ENCODE peak calls at places on chromosomes 2 and 18, in ten cellular contexts. O is neural crest cell, T is mesothelial cell of epicardium, R is uterus, N is foreskin fibroblast, W is fibroblast of the aortic adventitia, K is coronary artery, A is AG04450, L is astrocyte of the spinal cord, I is right atrium auricular region. Y is an unnamed sample.

GRCh38 chr2:10909050-10909995 is 2.4 kb upstream of the KCNF1 start:
- DNase-seq in O (peak; percentile 60), T (peak; percentile 0), R (no peak), N (no peak), W (no peak), K (no peak), A (no peak), L (no peak), I (no peak), Y (no peak)

GRCh38 chr18:13892098-13892497 is 23.2 kb downstream of the MC2R start:
- DNase-seq in O (no peak), T (no peak), R (no peak), N (no peak), W (no peak), K (no peak), A (no peak), L (no peak), I (no peak), Y (no peak)

GRCh38 chr2:69692424-69692823 is 48.9 kb upstream of the AAK1 start:
- DNase-seq in O (no peak), T (no peak), R (no peak), N (peak; percentile 70), W (peak; percentile 58), K (no peak), A (no peak), L (peak; percentile 48), I (no peak), Y (no peak)

GRCh38 chr18:48837676-48838075 is 113.1 kb downstream of the SMAD7 start:
- DNase-seq in O (no peak), T (no peak), R (no peak), N (no peak), W (no peak), K (no peak), A (no peak), L (no peak), I (no peak), Y (no peak)

GRCh38 chr2:222470802-222471468 is 46.6 kb downstream of the SGPP2 start:
- DNase-seq in O (no peak), T (no peak), R (no peak), N (no peak), W (no peak), K (no peak), A (no peak), L (no peak), I (no peak), Y (no peak)

GRCh38 chr2:30193104-30193681 is 38.1 kb upstream of the LBH start:
- DNase-seq in O (no peak), T (no peak), R (no peak), N (no peak), W (no peak), K (no peak), A (no peak), L (no peak), I (no peak), Y (no peak)

GRCh38 chr2:237299897-237300296 is 114.1 kb downstream of the COL6A3 start:
- DNase-seq in O (no peak), T (no peak), R (no peak), N (peak; percentile 96), W (peak; percentile 97), K (no peak), A (peak; percentile 95), L (peak; percentile 99), I (no peak), Y (peak; percentile 96)

GRCh38 chr18:9608728-9609127 is 5.6 kb downstream of the PPP4R1 start:
- DNase-seq in O (no peak), T (no peak), R (no peak), N (no peak), W (no peak), K (no peak), A (no peak), L (no peak), I (no peak), Y (no peak)

GRCh38 chr18:56118422-56118821 is 520.0 kb downstream of the TXNL1 start:
- DNase-seq in O (no peak), T (no peak), R (no peak), N (no peak), W (no peak), K (no peak), A (no peak), L (no peak), I (no peak), Y (no peak)

GRCh38 chr2:218218409-218219185 is 1.6 kb downstream of the ARPC2 start:
- DNase-seq in O (no peak), T (no peak), R (no peak), N (peak; percentile 14), W (peak; percentile 22), K (no peak), A (no peak), L (no peak), I (no peak), Y (no peak)

GRCh38 chr18:35730738-35731370 is 149.3 kb downstream of the GALNT1 start:
- DNase-seq in O (no peak), T (no peak), R (peak; percentile 39), N (no peak), W (no peak), K (no peak), A (no peak), L (no peak), I (no peak), Y (no peak)

GRCh38 chr2:60485550-60485949 is 67.9 kb downstream of the BCL11A start:
- DNase-seq in O (no peak), T (no peak), R (no peak), N (no peak), W (no peak), K (no peak), A (no peak), L (no peak), I (no peak), Y (no peak)

GRCh38 chr18:26806224-26806623 is 59.3 kb downstream of the AQP4 start:
- DNase-seq in O (no peak), T (no peak), R (no peak), N (no peak), W (no peak), K (no peak), A (no peak), L (no peak), I (no peak), Y (no peak)

GRCh38 chr18:26803643-26804042 is 61.9 kb downstream of the AQP4 start:
- DNase-seq in O (no peak), T (no peak), R (no peak), N (no peak), W (no peak), K (no peak), A (no peak), L (no peak), I (no peak), Y (no peak)

GRCh38 chr18:26802330-26803200 is 62.9 kb downstream of the AQP4 start:
- DNase-seq in O (no peak), T (no peak), R (no peak), N (no peak), W (no peak), K (no peak), A (no peak), L (no peak), I (no peak), Y (no peak)

GRCh38 chr18:26804474-26804873 is 61.0 kb downstream of the AQP4 start:
- DNase-seq in O (peak; percentile 10), T (no peak), R (no peak), N (no peak), W (no peak), K (no peak), A (no peak), L (peak; percentile 35), I (no peak), Y (no peak)
- TF ChIP-seq CTCF in O (peak; percentile 60), T (no peak), R (no peak), N (no peak), W (no peak), K (no peak), A (no peak), L (no peak), I (no peak), Y (no peak)

GRCh38 chr2:127270663-127271062 is 23.3 kb downstream of the ERCC3 start:
- DNase-seq in O (no peak), T (no peak), R (no peak), N (no peak), W (no peak), K (no peak), A (no peak), L (no peak), I (no peak), Y (no peak)
- TF ChIP-seq CTCF in O (peak; percentile 15), T (peak; percentile 16), R (no peak), N (no peak), W (no peak), K (no peak), A (no peak), L (no peak), I (no peak), Y (no peak)

DNA sequence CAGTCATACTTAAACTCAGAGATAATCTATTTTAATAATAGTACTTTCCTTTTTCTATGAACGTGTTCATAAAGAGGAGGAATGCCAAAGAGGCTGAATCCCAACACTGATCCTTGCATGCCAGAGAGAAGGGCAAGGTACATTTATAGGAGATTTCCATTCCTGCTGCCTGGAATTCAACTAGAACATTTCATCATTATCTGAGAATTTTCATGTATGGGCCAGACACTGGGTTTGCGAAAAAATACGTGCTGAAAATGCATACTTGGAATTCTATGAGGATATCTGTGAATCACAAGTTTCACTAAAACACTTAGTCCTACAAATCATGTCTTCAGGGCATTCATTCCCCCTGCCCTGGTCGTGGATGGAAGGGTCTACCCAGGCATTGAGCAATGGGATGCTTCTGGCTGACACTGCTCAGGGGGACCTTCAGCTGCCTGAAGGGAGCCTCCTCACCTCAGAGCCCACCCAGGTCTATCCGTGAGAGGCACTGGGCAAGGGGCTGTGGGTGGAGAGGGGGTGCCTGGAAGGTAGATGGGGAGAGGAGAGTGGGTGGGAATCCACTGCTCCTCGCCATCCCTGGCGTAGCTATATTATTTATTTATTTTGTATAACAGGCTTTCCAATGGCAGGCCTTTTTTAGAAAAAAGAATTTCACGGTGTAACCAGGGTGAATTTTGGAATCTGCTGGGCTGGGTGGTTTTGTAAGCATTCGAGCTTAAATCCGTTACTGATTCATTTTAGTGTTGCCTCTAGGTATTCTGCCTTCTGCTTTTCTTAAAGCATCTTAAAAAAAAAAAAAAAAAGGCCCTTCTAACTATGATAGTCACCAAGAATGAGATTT is 560.7 kb upstream of the ID2 start:
- DNase-seq in O (no peak), T (no peak), R (no peak), N (no peak), W (peak; percentile 65), K (no peak), A (no peak), L (no peak), I (no peak), Y (no peak)
- TF ChIP-seq CTCF in O (no peak), T (no peak), R (no peak), N (no peak), W (no peak), K (no peak), A (no peak), L (no peak), I (no peak), Y (no peak)

GRCh38 chr2:111663471-111663951 is 220.5 kb downstream of the ANAPC1 start:
- DNase-seq in O (no peak), T (no peak), R (no peak), N (peak; percentile 41), W (peak; percentile 41), K (peak; percentile 53), A (no peak), L (peak; percentile 39), I (no peak), Y (no peak)
- TF ChIP-seq CTCF in O (no peak), T (no peak), R (no peak), N (no peak), W (peak; percentile 42), K (no peak), A (peak; percentile 51), L (peak; percentile 32), I (no peak), Y (peak; percentile 7)

GRCh38 chr2:39851691-39852110 is 72.6 kb upstream of the THUMPD2 start:
- DNase-seq in O (no peak), T (no peak), R (no peak), N (peak; percentile 47), W (peak; percentile 10), K (no peak), A (peak; percentile 47), L (peak; percentile 57), I (no peak), Y (peak; percentile 48)
- TF ChIP-seq CTCF in O (no peak), T (no peak), R (no peak), N (peak; percentile 39), W (no peak), K (no peak), A (no peak), L (peak; percentile 20), I (no peak), Y (peak; percentile 22)

Y was measured in AG09319.